ENCODE peak calls at places on chromosomes 13 and 19, in five cellular contexts. X is GM10248, B is endodermal cell, E is astrocyte, I is right atrium auricular region. J is an unnamed sample.

GRCh38 chr19:45152504-45153338 is 8.1 kb downstream of the NKPD1 start:
- DNase-seq in X (peak; percentile 60), B (peak; percentile 89), E (peak; percentile 34), I (peak; percentile 61), J (peak; percentile 71)

GRCh38 chr13:109945206-109945960 is 159.0 kb upstream of the IRS2 start:
- DNase-seq in X (no peak), B (no peak), E (peak; percentile 57), I (no peak), J (no peak)

GRCh38 chr13:69912576-69913074 is 195.0 kb upstream of the ATXN8OS start:
- DNase-seq in X (no peak), B (peak; percentile 55), E (no peak), I (no peak), J (no peak)

GRCh38 chr13:37225414-37226047 is 120.1 kb upstream of the CSNK1A1L start:
- DNase-seq in X (no peak), B (no peak), E (peak; percentile 70), I (no peak), J (no peak)

GRCh38 chr19:19170053-19170945 is at the start of gene MEF2B:
- DNase-seq in X (peak; percentile 96), B (peak; percentile 97), E (peak; percentile 20), I (peak; percentile 80), J (peak; percentile 87)

GRCh38 chr13:47463726-47464125 is 537.3 kb downstream of the SUCLA2 start:
- DNase-seq in X (no peak), B (peak; percentile 57), E (peak; percentile 54), I (no peak), J (no peak)

GRCh38 chr19:55675661-55676354 is 782 bp downstream of the EPN1 start:
- DNase-seq in X (no peak), B (no peak), E (no peak), I (no peak), J (no peak)

GRCh38 chr19:48965806-48966540 is 864 bp downstream of the FTL start:
- DNase-seq in X (peak; percentile 73), B (peak; percentile 93), E (peak; percentile 69), I (peak; percentile 88), J (peak; percentile 96)

GRCh38 chr13:26227396-26227971 is 5.4 kb upstream of the RNF6 start:
- DNase-seq in X (no peak), B (no peak), E (no peak), I (no peak), J (no peak)

GRCh38 chr13:87907202-87907601 is 236.0 kb downstream of the SLITRK5 start:
- DNase-seq in X (no peak), B (no peak), E (no peak), I (no peak), J (no peak)

DNA sequence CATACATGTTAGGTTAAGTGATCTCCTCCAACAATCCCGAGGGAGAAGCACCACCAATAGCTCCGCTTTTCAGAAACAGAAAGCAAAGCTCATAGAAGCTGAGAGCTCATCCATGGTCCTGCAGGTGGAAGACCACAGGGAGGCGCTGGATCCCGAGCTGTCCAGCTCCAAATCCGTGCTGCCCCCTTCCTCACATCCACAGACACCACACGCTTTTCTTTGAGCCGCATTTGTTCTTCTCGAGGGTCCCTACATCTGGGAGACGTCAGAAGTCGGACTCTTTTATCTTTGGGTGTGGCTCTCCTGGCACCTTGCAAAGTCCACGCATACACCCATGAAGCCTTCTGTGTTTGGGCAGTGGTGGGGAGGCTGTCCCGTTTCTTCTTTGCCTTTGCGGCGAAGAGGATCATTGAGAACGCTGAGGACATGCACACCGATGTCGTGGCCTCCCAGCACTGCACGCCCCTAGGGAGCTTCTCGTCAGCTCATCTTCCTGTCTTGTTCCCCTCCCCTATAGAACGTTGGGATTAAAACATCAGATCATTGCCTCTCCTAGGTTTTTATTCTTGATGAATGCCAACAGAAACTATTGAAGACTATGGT is 184.8 kb downstream of the TEX29 start:
- DNase-seq in X (no peak), B (peak; percentile 89), E (no peak), I (no peak), J (peak; percentile 12)
- TF ChIP-seq CTCF in X (no peak), B (peak; percentile 95), E (peak; percentile 11), I (peak; percentile 47), J (no peak)

GRCh38 chr19:35790981-35791813 is 15.8 kb downstream of the ARHGAP33 start:
- DNase-seq in X (no peak), B (peak; percentile 64), E (no peak), I (no peak), J (peak; percentile 39)
- TF ChIP-seq CTCF in X (peak; percentile 29), B (peak; percentile 40), E (no peak), I (no peak), J (no peak)

DNA sequence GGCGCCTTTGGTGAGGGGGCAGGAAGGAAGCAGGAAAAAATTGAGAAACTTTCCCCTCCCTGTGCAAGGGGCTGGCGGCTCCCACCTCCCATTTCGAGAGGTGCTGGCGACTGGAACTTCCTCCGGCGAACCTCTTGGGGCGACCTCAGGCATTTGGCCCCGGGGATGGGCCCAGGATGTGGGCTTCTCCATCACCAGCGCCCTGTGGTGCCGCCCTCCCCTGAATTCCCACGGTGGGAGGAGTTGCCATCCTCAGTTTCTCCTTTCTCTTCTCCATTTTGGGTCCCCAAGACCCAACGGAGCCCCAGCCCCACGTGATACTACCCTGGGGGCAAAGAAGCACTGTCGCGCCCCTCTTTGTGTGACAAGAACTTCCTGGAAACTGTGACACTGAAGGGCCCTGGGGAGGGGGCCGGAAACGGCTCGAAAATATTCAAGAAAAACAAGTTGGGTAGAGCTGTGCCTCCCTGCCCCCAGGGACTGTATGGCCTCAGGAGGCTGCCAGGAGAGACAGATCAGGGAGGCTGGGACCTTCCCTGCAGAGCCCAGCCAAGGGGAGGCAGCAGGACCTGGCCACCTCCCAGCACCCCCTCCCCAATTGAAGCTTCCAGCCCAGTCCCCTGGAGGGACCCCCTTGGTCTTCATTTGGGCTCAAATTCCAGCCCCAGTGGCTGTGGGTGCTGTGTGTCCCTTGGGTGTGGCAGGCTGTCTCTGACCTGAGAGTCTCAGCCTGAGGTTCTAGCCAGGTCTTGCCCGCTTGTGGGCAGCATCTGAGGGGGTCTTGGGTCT is 16.2 kb upstream of the AP1M2 start:
- DNase-seq in X (peak; percentile 64), B (peak; percentile 67), E (no peak), I (peak; percentile 63), J (peak; percentile 95)
- TF ChIP-seq CTCF in X (no peak), B (peak; percentile 9), E (no peak), I (no peak), J (no peak)

DNA sequence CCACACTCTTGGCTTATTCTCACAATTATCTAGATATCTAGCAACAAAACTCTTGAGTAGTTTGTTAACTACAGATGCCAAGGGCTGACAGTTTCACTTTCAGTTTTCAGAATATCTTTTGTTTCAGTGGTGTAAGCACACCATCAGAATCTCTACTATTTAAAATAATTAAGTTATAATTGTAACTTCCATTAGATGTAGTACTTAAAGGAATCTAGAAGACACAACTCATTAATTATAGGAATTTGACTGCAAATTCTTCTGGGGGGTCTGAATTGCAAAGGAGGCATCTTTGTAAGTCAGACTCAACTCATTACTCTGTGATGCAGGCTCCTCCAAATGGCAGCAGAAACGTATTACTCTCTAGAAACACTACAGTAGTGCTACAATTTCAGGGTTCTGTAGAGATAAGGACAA is 44.9 kb upstream of the USPL1 start:
- DNase-seq in X (peak; percentile 41), B (no peak), E (peak; percentile 64), I (no peak), J (peak; percentile 17)
- TF ChIP-seq CTCF in X (peak; percentile 27), B (peak; percentile 25), E (no peak), I (peak; percentile 49), J (peak; percentile 27)